ENCODE peak calls at places on chromosomes 2 and 18, in ten cellular contexts. E is GM12891; J is H4; L is SW480; X is stimulated activated CD4-positive, alpha-beta T cell treated with anti-CD3 and anti-CD28 coated beads, TNF-alpha, amount 100 ng/mL, for 4 hours; I is neuronal stem cell; N is NCI-H1436; Z is putamen; U is AG20443; V is GM23248. O is an unnamed sample.

GRCh38 chr2:108594982-108595464 is 60.8 kb downstream of the LIMS1 start:
- DNase-seq in N (no peak), J (peak; percentile 97), U (peak; percentile 54), Z (no peak), L (peak; percentile 99), X (no peak), V (peak; percentile 74), I (no peak), E (no peak), O (peak; percentile 96)

GRCh38 chr2:147860009-147860408 is 15.2 kb downstream of the ACVR2A start:
- DNase-seq in I (no peak), E (no peak), U (no peak), X (no peak), Z (no peak), V (no peak), N (no peak), J (no peak), L (no peak), O (no peak)

GRCh38 chr2:144415381-144415780 is 104.5 kb downstream of the ZEB2 start:
- DNase-seq in Z (no peak), N (no peak), X (no peak), V (no peak), J (no peak), E (no peak), U (no peak), I (no peak), L (no peak), O (no peak)

GRCh38 chr2:180753809-180754761 is 226.3 kb upstream of the UBE2E3 start:
- DNase-seq in X (no peak), L (no peak), I (no peak), J (peak; percentile 13), V (peak; percentile 65), Z (no peak), E (no peak), U (no peak), N (no peak), O (no peak)

GRCh38 chr2:102975996-102976636 is 214.3 kb downstream of the TMEM182 start:
- DNase-seq in U (peak; percentile 28), V (peak; percentile 29), L (peak; percentile 36), Z (peak; percentile 69), X (no peak), E (no peak), I (peak; percentile 61), N (no peak), J (peak; percentile 74), O (peak; percentile 36)

GRCh38 chr2:186032337-186032736 is 293.7 kb downstream of the FSIP2 start:
- DNase-seq in L (no peak), X (no peak), U (no peak), E (no peak), I (no peak), N (no peak), J (no peak), Z (no peak), V (no peak), O (no peak)

GRCh38 chr2:67572721-67573485 is 175.8 kb downstream of the ETAA1 start:
- DNase-seq in J (no peak), V (peak; percentile 56), Z (no peak), L (no peak), N (no peak), E (no peak), U (no peak), X (no peak), I (no peak), O (no peak)

GRCh38 chr2:68839260-68839833 is 31.9 kb downstream of the BMP10 start:
- DNase-seq in U (peak; percentile 45), V (peak; percentile 25), N (no peak), L (no peak), J (no peak), Z (no peak), E (no peak), X (no peak), I (no peak), O (no peak)

GRCh38 chr2:220334871-220335590 is 707.6 kb downstream of the SLC4A3 start:
- DNase-seq in V (no peak), Z (no peak), X (no peak), N (no peak), L (no peak), I (no peak), J (peak; percentile 6), E (no peak), U (no peak), O (no peak)

GRCh38 chr2:65278450-65279030 is 50.9 kb downstream of the ACTR2 start:
- DNase-seq in N (no peak), Z (no peak), I (no peak), E (no peak), L (peak; percentile 81), V (no peak), X (no peak), J (peak; percentile 84), U (no peak), O (no peak)

GRCh38 chr2:111656436-111656835 is 227.6 kb downstream of the ANAPC1 start:
- DNase-seq in J (no peak), X (no peak), E (no peak), Z (no peak), U (no peak), I (no peak), L (no peak), V (no peak), N (no peak), O (no peak)

GRCh38 chr2:84846041-84846663 is 34.7 kb downstream of the TRABD2A start:
- DNase-seq in U (no peak), L (no peak), V (peak; percentile 28), X (no peak), I (no peak), N (no peak), J (peak; percentile 38), E (no peak), Z (no peak), O (peak; percentile 64)

GRCh38 chr2:18585526-18585925 is 3.8 kb downstream of the NT5C1B start:
- DNase-seq in I (no peak), E (no peak), U (peak; percentile 17), J (no peak), Z (no peak), V (peak; percentile 35), L (no peak), X (no peak), N (no peak), O (no peak)

GRCh38 chr18:78778651-78779050 is 201.0 kb upstream of the SALL3 start:
- DNase-seq in J (no peak), V (no peak), X (no peak), Z (no peak), N (no peak), U (no peak), E (no peak), I (no peak), L (no peak), O (no peak)

GRCh38 chr2:218129756-218130155 is 3.9 kb downstream of the CXCR2 start:
- DNase-seq in V (peak; percentile 43), X (no peak), E (no peak), Z (no peak), J (no peak), L (peak; percentile 27), I (no peak), N (no peak), U (peak; percentile 18), O (no peak)

GRCh38 chr18:13381331-13381730 is 162.8 kb downstream of the LDLRAD4 start:
- DNase-seq in J (no peak), U (no peak), E (no peak), L (no peak), N (no peak), Z (no peak), X (no peak), V (no peak), I (no peak), O (no peak)

GRCh38 chr2:26640331-26640745 is 828 bp downstream of the CIB4 start:
- DNase-seq in U (peak; percentile 79), I (no peak), V (peak; percentile 65), L (peak; percentile 78), X (no peak), J (peak; percentile 39), E (no peak), N (no peak), Z (no peak), O (peak; percentile 6)